ENCODE peak calls at places on chromosomes 4 and X, in five cellular contexts. C is pancreas, A is spleen, Q is cardiac muscle cell, B is heart right ventricle. J is an unnamed sample. For H3K4me1, the result is how much of the 10 kb centered on the place peaks cover.

GRCh38 chrX:2811271-2811670 is 17.5 kb upstream of the GYG2 start:
- DNase-seq in C (no peak), A (no peak), Q (no peak), B (no peak), J (no peak)

GRCh38 chr4:10016169-10016568 is 5.1 kb downstream of the SLC2A9 start:
- DNase-seq in C (no peak), A (no peak), Q (no peak), B (no peak), J (no peak)

GRCh38 chrX:123720486-123720885 is 12.4 kb downstream of the THOC2 start:
- DNase-seq in C (no peak), A (no peak), Q (no peak), B (no peak), J (no peak)

GRCh38 chr4:115596265-115597001 is 483.0 kb upstream of the NDST4 start:
- DNase-seq in C (no peak), A (no peak), Q (no peak), B (no peak), J (no peak)

GRCh38 chr4:159188646-159189045 is 85.8 kb downstream of the RAPGEF2 start:
- DNase-seq in C (no peak), A (no peak), Q (no peak), B (no peak), J (no peak)

GRCh38 chr4:77194989-77195388 is 38.0 kb downstream of the CCNG2 start:
- DNase-seq in C (no peak), A (no peak), Q (no peak), B (no peak), J (no peak)

GRCh38 chr4:151783867-151784266 is 23.1 kb upstream of the GATB start:
- DNase-seq in C (no peak), A (no peak), Q (no peak), B (no peak), J (no peak)

GRCh38 chr4:129098578-129098977 is 2.6 kb downstream of the C4orf33 start:
- DNase-seq in C (no peak), A (no peak), Q (no peak), B (no peak), J (no peak)

GRCh38 chr4:113113151-113113550 is 63.7 kb downstream of the ANK2 start:
- DNase-seq in C (no peak), A (no peak), Q (no peak), B (no peak), J (no peak)

GRCh38 chr4:40241936-40242590 is 45.2 kb downstream of the RHOH start:
- DNase-seq in C (no peak), A (no peak), Q (no peak), B (no peak), J (no peak)

GRCh38 chrX:274904-275475 is 6.2 kb upstream of the PLCXD1 start:
- DNase-seq in C (no peak), A (peak), Q (peak), B (peak), J (no peak)

GRCh38 chr4:139665079-139665689 is 435 bp upstream of the MGST2 start:
- DNase-seq in C (no peak), A (no peak), Q (no peak), B (no peak), J (no peak)

GRCh38 chr4:119103263-119103662 is 32.4 kb upstream of the MYOZ2 start:
- DNase-seq in C (no peak), A (no peak), Q (peak), B (no peak), J (peak)

GRCh38 chr4:47933798-47934197 is 19.4 kb upstream of the NFXL1 start:
- DNase-seq in C (no peak), A (no peak), Q (peak), B (no peak), J (no peak)

DNA sequence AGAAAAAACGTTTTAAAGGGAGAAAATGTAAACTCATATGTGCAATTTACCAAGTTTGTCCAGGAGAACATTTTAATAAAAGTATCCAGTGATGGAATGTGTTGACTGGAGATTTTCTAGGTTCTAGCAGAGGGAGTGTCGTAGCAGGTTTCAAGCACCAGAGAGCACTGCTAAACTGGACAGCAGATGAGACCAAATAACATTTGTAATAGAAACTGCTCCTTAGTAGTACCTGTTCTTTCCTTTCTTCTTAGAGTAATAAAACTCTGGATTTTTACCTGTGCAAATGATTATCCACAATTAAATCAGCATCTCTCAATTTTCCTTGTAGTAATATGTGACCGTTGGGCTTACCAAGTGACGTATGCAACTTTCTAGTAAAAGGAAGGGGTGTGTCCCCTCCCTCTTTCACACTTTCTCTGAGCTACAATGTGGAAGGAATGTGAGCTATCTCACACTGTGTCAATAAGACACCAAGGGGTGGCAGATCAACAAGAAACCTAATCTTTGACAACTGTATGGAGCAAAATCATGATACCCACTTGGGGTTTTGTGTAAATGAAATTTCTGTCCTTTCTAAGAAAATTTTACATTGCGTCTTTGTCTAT is 9.5 kb downstream of the HPGDS start:
- DNase-seq in C (no peak), A (no peak), Q (peak), B (no peak), J (no peak)
- H3K4me3 ChIP-seq in C (no peak), A (no peak), Q (no peak), B (no peak), J (no peak)

DNA sequence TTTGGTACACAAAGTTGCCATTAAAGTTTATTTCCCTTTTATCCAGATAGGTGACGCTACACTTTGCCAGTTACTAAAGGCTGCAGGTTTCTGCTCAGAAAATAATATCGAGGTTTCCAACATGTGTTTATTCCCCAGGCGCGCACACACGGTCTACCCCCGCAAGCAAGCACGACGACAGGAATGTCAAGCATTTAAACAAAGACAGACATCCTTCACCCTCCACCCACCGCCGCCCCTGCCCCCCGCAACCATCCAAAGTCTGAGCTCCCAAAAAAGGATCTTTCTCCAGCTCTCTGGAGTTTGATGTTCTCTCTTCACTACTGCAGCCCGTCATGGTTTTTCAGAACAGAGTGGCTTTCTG is 1.3 kb upstream of the PCDH7 start:
- DNase-seq in C (no peak), A (no peak), Q (peak), B (peak), J (no peak)
- H3K4me1 ChIP-seq in C (under half), A (half or more), Q (under half), B (under half), J (under half)

GRCh38 chr4:688695-689497 is at the start of gene SLC49A3:
- DNase-seq in C (peak), A (peak), Q (peak), B (peak), J (no peak)

GRCh38 chr4:687048-687974 is 1.6 kb downstream of the SLC49A3 start:
- DNase-seq in C (peak), A (peak), Q (peak), B (peak), J (peak)

GRCh38 chr4:687975-688694 is 816 bp downstream of the SLC49A3 start:
- DNase-seq in C (peak), A (peak), Q (no peak), B (no peak), J (no peak)

GRCh38 chr4:686371-687040 is 2.4 kb downstream of the SLC49A3 start:
- DNase-seq in C (peak), A (peak), Q (no peak), B (no peak), J (no peak)

GRCh38 chr4:689498-690122 is 659 bp upstream of the SLC49A3 start:
- DNase-seq in C (no peak), A (no peak), Q (no peak), B (no peak), J (no peak)
- H3K4me3 ChIP-seq in C (peak), A (peak), Q (no peak), B (peak), J (peak)

GRCh38 chr4:23333556-23333945 is 556.3 kb downstream of the PPARGC1A start:
- DNase-seq in C (no peak), A (no peak), Q (peak), B (no peak), J (no peak)

GRCh38 chr4:23332266-23332665 is 557.6 kb downstream of the PPARGC1A start:
- DNase-seq in C (no peak), A (no peak), Q (no peak), B (no peak), J (no peak)

GRCh38 chr4:23333946-23334878 is 555.6 kb downstream of the PPARGC1A start:
- DNase-seq in C (no peak), A (no peak), Q (peak), B (peak), J (no peak)

GRCh38 chr4:23337292-23337691 is 552.6 kb downstream of the PPARGC1A start:
- DNase-seq in C (no peak), A (no peak), Q (no peak), B (no peak), J (no peak)
- H3K4me1 ChIP-seq in C (under half), A (under half), Q (under half), B (under half), J (under half)

GRCh38 chrX:40090050-40090804 is 7.5 kb downstream of the BCOR start:
- DNase-seq in C (peak), A (peak), Q (peak), B (peak), J (peak)
- H3K4me3 ChIP-seq in C (peak), A (peak), Q (peak), B (peak), J (peak)

GRCh38 chrX:72052415-72053090 is 79.2 kb downstream of the RTL5 start:
- DNase-seq in C (no peak), A (no peak), Q (peak), B (no peak), J (no peak)
- H3K4me1 ChIP-seq in C (under half), A (under half), Q (under half), B (under half), J (under half)